ENCODE peak calls at places on chromosomes 6 and 20, in nine cellular contexts. K is NCI-H345; F is GM19239; G is naive thymus-derived CD8-positive, alpha-beta T cell; B is GM10248; O is neural crest cell; R is stimulated activated CD4-positive, alpha-beta T cell treated with anti-CD3 and anti-CD28 coated beads, Interleukin-1b, Interleukin-23, amount 100 ng/mL, for 48 hours; H is caudate nucleus; J is AG09309. D is an unnamed sample.

GRCh38 chr6:44701637-44702101 is 314.2 kb downstream of the CDC5L start:
- DNase-seq in B (no peak), R (no peak), H (no peak), F (no peak), G (no peak), K (no peak), O (no peak), J (peak; percentile 67), D (peak; percentile 17)

GRCh38 chr6:14747881-14748520 is 497.9 kb upstream of the JARID2 start:
- DNase-seq in J (peak; percentile 61), R (peak; percentile 58), B (no peak), F (no peak), K (no peak), O (no peak), H (no peak), G (no peak), D (no peak)

GRCh38 chr6:18465410-18466154 is 78.4 kb downstream of the RNF144B start:
- DNase-seq in K (peak; percentile 95), G (no peak), R (no peak), F (no peak), O (no peak), B (no peak), J (no peak), H (no peak), D (no peak)

GRCh38 chr20:12535316-12535715 is 473.5 kb upstream of the SPTLC3 start:
- DNase-seq in B (no peak), F (no peak), O (no peak), R (no peak), J (no peak), G (no peak), K (peak; percentile 48), H (no peak), D (no peak)

GRCh38 chr6:94673251-94673650 is 904.1 kb upstream of the MANEA start:
- DNase-seq in F (no peak), R (no peak), J (no peak), G (no peak), H (no peak), B (no peak), K (peak; percentile 24), O (no peak), D (no peak)

GRCh38 chr6:43335469-43335868 is 26.8 kb upstream of the CRIP3 start:
- DNase-seq in F (no peak), J (no peak), R (no peak), H (no peak), K (no peak), O (no peak), G (no peak), B (no peak), D (no peak)

GRCh38 chr20:48962976-48963730 is 41.6 kb downstream of the ARFGEF2 start:
- DNase-seq in G (no peak), H (no peak), K (no peak), J (no peak), F (no peak), R (no peak), O (no peak), B (no peak), D (no peak)

GRCh38 chr20:19522080-19522801 is 235.8 kb upstream of the RIN2 start:
- DNase-seq in K (no peak), F (no peak), O (no peak), R (no peak), B (no peak), H (no peak), G (no peak), J (no peak), D (no peak)

GRCh38 chr6:32854376-32855178 is 585 bp downstream of the PSMB9 start:
- DNase-seq in O (no peak), G (no peak), F (no peak), K (no peak), J (no peak), H (no peak), R (peak; percentile 54), B (peak; percentile 64), D (no peak)

GRCh38 chr6:53629862-53630532 is 35.6 kb downstream of the KLHL31 start:
- DNase-seq in J (no peak), K (no peak), F (no peak), H (no peak), G (no peak), B (no peak), O (no peak), R (no peak), D (no peak)

GRCh38 chr6:12392490-12392889 is 102.3 kb downstream of the EDN1 start:
- DNase-seq in F (no peak), B (no peak), R (no peak), H (no peak), K (no peak), G (no peak), J (no peak), O (no peak), D (no peak)

GRCh38 chr6:135145509-135145865 is 35.6 kb upstream of the MYB start:
- DNase-seq in J (no peak), F (no peak), O (no peak), H (no peak), G (no peak), K (no peak), R (no peak), B (no peak), D (no peak)

GRCh38 chr20:1467355-1468116 is 887 bp upstream of the NSFL1C start:
- DNase-seq in J (no peak), R (no peak), F (no peak), G (no peak), B (no peak), K (no peak), H (no peak), O (no peak), D (no peak)

GRCh38 chr6:25121186-25121585 is 158.0 kb upstream of the CARMIL1 start:
- DNase-seq in R (no peak), G (no peak), K (no peak), B (no peak), F (no peak), H (no peak), J (no peak), O (no peak), D (no peak)

GRCh38 chr20:62488470-62488869 is 12.7 kb upstream of the GATA5 start:
- DNase-seq in J (no peak), O (no peak), G (no peak), B (no peak), F (no peak), K (no peak), R (no peak), H (no peak), D (no peak)

GRCh38 chr20:36336838-36337478 is 30.8 kb downstream of the DLGAP4 start:
- DNase-seq in J (no peak), K (no peak), O (no peak), F (no peak), H (no peak), R (no peak), G (no peak), B (no peak), D (no peak)

GRCh38 chr6:15317251-15317650 is 71.4 kb downstream of the JARID2 start:
- DNase-seq in H (no peak), B (no peak), G (no peak), R (no peak), J (no peak), O (no peak), F (no peak), K (no peak), D (no peak)

GRCh38 chr6:143746202-143747119 is 68.7 kb downstream of the PHACTR2 start:
- DNase-seq in R (no peak), H (no peak), J (no peak), G (no peak), O (no peak), B (no peak), K (peak; percentile 48), F (no peak), D (peak; percentile 63)

GRCh38 chr20:45506927-45507820 is 8.2 kb downstream of the SPINT3 start:
- DNase-seq in O (no peak), F (no peak), J (no peak), K (no peak), R (no peak), G (no peak), H (no peak), B (no peak), D (no peak)

GRCh38 chr6:170162771-170163404 is 128.0 kb downstream of the DLL1 start:
- DNase-seq in K (no peak), R (no peak), H (no peak), J (no peak), B (no peak), G (no peak), O (no peak), F (no peak), D (no peak)

GRCh38 chr20:59027746-59028320 is 4.3 kb downstream of the ATP5F1E start:
- DNase-seq in R (no peak), O (no peak), K (no peak), J (peak; percentile 56), H (no peak), B (no peak), G (no peak), F (no peak), D (no peak)

GRCh38 chr20:56373942-56374341 is 15.2 kb downstream of the FAM210B start:
- DNase-seq in H (no peak), K (no peak), B (no peak), R (no peak), F (no peak), G (no peak), O (no peak), J (peak; percentile 98), D (no peak)

GRCh38 chr20:14449323-14449722 is 111.9 kb upstream of the FLRT3 start:
- DNase-seq in R (no peak), O (no peak), G (no peak), J (no peak), F (no peak), B (no peak), K (no peak), H (no peak), D (no peak)

GRCh38 chr6:29976588-29977424 is 34.5 kb downstream of the HLA-A start:
- DNase-seq in G (peak; percentile 32), F (peak; percentile 52), B (peak; percentile 72), K (peak; percentile 78), O (peak; percentile 40), R (peak; percentile 49), H (peak; percentile 35), J (no peak), D (peak; percentile 62)

D was measured in WTC11.